ENCODE peak calls at places on chromosomes 2 and 18, in four cellular contexts. A is breast epithelium, B is A549, K is left ventricle myocardium inferior. V is an unnamed sample.

GRCh38 chr2:192657364-192657763 is 462.6 kb upstream of the TMEFF2 start:
- DNase-seq in A (no peak), B (no peak), K (no peak), V (no peak)

GRCh38 chr18:48795696-48796095 is 155.1 kb downstream of the SMAD7 start:
- DNase-seq in B (no peak), K (no peak), A (no peak), V (peak; percentile 3)

GRCh38 chr18:79400091-79400590 is 4.4 kb downstream of the NFATC1 start:
- DNase-seq in B (no peak), K (peak; percentile 78), A (peak; percentile 78), V (peak; percentile 48)

GRCh38 chr2:224220581-224221255 is 181.2 kb downstream of the FAM124B start:
- DNase-seq in K (no peak), A (no peak), B (peak; percentile 56), V (no peak)

GRCh38 chr18:24831871-24832665 is 371.6 kb downstream of the HRH4 start:
- DNase-seq in A (no peak), B (no peak), K (no peak), V (no peak)

GRCh38 chr2:75334076-75334475 is 134.8 kb upstream of the TACR1 start:
- DNase-seq in B (no peak), A (no peak), K (no peak), V (no peak)

GRCh38 chr18:9619545-9619944 is 5.2 kb upstream of the PPP4R1 start:
- DNase-seq in B (no peak), K (no peak), A (no peak), V (no peak)

GRCh38 chr2:172693037-172693436 is 42.6 kb upstream of the RAPGEF4 start:
- DNase-seq in K (peak; percentile 72), B (peak; percentile 93), A (no peak), V (no peak)

GRCh38 chr2:2524340-2524941 is 193.4 kb upstream of the MYT1L start:
- DNase-seq in A (no peak), B (no peak), K (no peak), V (no peak)

GRCh38 chr2:104412384-104412783 is 441.5 kb upstream of the POU3F3 start:
- DNase-seq in B (peak; percentile 35), A (no peak), K (no peak), V (no peak)

GRCh38 chr2:158745067-158745865 is 49.9 kb upstream of the DAPL1 start:
- DNase-seq in A (no peak), B (peak; percentile 66), K (peak; percentile 24), V (no peak)

DNA sequence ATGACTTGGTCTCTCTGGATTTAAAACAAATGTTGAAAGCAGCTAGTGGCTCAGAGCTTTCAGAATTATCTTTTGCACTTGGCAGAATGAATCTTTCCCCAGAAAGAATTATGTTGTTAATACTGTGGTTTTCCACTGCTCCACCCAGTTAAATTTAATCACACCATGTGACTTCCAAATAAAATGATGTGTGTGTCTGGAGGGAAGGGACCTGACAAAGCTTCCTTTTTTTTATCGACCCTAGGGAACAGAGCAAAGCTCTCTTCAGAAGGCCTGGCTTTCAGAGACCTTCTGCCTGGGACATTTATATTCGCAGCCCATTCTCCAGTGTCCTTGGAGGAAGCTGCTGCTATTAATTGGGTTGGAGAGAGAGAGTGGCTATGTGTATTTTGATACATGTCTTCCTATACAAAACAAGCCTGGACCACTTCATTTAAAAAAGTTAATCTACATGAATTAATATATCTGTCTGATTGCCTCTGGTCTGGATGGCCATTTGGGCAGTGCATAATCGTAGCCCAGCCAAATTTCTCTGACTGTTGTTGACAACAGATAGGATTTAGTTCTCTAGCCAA is 233.7 kb downstream of the PRKCE start:
- DNase-seq in A (no peak), K (no peak), B (no peak), V (no peak)
- H3K4me1 ChIP-seq in A (peaks cover 8% of the 10 kb centered on the region), K (peaks cover 93% of the 10 kb centered on the region), B (no peaks in the 10 kb centered on the region), V (no peaks in the 10 kb centered on the region)

GRCh38 chr2:16042201-16042700 is 101.9 kb downstream of the MYCN start:
- DNase-seq in K (no peak), B (no peak), A (no peak), V (no peak)

GRCh38 chr2:16045653-16046352 is 105.5 kb downstream of the MYCN start:
- DNase-seq in K (no peak), A (no peak), B (no peak), V (no peak)

GRCh38 chr2:16044946-16045456 is 104.7 kb downstream of the MYCN start:
- DNase-seq in K (no peak), A (no peak), B (no peak), V (no peak)

GRCh38 chr2:16043192-16043591 is 102.8 kb downstream of the MYCN start:
- DNase-seq in A (no peak), B (no peak), K (no peak), V (no peak)

GRCh38 chr2:16043627-16044026 is 103.3 kb downstream of the MYCN start:
- DNase-seq in K (no peak), B (no peak), A (no peak), V (no peak)
- H3K4me1 ChIP-seq in K (no peaks in the 10 kb centered on the region), B (no peaks in the 10 kb centered on the region), A (no peaks in the 10 kb centered on the region), V (no peaks in the 10 kb centered on the region)

DNA sequence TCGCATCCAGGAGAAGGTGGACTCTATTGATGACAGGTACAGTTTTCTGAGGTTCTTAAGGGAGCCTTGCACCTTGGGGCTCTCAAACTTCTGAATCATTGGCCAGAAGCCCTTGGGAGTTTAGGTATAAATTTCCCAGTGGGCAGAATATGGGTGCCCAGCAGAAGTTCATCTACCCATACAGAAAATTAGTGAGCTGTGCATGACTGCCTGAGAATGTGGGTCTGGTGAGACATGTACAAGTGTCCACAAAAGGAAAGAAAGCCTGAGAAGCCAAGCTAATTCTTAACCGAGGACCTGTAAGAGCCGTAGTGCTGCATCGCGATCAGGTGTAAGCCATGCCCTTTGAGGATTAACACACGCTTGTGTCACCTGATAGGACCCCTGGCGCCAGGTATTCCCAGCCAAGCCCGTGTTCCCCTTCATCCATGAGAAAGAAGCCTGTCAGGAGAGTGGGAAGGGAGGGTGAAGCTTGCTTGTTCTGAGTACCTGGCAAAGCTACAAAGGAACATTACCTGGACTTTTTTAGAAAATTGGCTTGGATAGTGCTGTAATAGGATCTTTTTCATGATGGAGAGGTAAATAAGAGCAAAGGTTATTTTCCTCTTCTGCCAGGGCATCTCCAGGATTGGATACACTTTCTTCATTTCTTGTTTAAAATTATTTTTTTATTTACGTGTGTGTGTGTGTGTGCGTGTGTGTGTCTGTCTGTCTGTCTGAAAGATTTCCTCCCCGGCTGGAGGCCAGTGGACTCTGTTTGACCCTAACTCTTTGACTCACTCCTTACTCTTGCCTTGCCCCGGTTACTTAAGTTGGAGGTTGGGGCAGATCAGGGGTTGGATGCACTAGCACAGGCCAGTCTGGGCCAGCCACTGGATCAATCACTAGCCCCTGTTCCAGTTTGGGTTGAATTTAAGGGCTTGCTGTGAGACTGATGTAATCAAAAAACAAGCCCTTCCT is 90.4 kb upstream of the EML6 start:
- DNase-seq in B (peak; percentile 93), K (no peak), A (no peak), V (no peak)
- H3K4me1 ChIP-seq in B (peaks cover 81% of the 10 kb centered on the region), K (peaks cover 100% of the 10 kb centered on the region), A (no peaks in the 10 kb centered on the region), V (peaks cover 47% of the 10 kb centered on the region)

DNA sequence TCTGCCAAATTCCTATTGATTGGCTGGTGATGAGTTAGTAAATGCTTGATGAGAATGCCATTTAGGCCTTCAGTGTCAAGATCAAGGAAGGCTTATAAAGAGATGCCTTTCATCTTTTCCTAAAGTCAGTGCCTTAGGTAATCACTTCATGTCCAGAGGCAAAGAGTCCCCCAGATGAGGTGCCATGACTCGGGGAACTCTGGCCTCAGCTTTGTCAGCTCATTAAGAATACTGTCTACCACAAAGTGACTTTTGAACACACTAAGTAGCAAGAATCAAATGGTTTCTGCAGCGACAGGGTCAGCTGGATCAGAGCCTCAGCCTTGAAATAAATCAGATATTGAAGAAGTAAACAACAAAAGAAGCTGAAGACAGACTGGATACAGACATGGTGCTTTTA is 120.2 kb upstream of the SLC39A10 start:
- DNase-seq in A (no peak), K (no peak), B (no peak), V (no peak)
- H3K4me1 ChIP-seq in A (no peaks in the 10 kb centered on the region), K (peaks cover 17% of the 10 kb centered on the region), B (peaks cover 43% of the 10 kb centered on the region), V (peaks cover 6% of the 10 kb centered on the region)

GRCh38 chr2:176085120-176085788 is 1.5 kb upstream of the EVX2 start:
- DNase-seq in A (no peak), B (no peak), K (no peak), V (no peak)

GRCh38 chr2:176082885-176083731 is 654 bp downstream of the EVX2 start:
- DNase-seq in K (no peak), A (no peak), B (no peak), V (no peak)

GRCh38 chr2:176083796-176084261 is at the start of gene EVX2:
- DNase-seq in A (no peak), B (no peak), K (no peak), V (no peak)

GRCh38 chr2:176085861-176086771 is 2.4 kb upstream of the EVX2 start:
- DNase-seq in K (no peak), B (peak; percentile 55), A (no peak), V (no peak)

DNA sequence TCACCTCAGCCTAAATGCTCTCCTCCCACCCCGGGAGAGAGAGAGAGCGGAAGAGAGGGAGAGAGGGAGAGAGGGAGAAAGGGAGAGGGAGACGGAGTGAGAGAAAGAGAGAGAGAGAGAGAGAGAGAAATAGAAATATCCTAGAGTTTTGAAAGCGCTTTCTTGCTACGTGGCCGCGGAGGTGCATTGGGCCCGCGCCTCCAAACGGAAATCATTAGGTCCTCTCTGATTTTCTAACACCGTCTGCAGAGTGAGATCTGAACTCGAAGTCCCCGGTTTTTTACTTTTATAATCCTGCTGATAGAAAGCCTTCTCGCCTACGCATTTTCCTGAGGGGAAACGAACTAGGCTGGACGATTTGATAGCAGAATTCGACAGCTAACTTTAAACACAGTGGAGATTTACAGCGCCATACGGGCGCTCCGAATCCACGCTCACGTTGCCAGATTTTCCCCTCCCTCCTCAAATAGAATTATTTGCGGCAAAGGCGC is 912 bp upstream of the EVX2 start:
- DNase-seq in A (no peak), B (no peak), K (no peak), V (no peak)
- H3K4me1 ChIP-seq in A (no peaks in the 10 kb centered on the region), B (peaks cover 7% of the 10 kb centered on the region), K (peaks cover 55% of the 10 kb centered on the region), V (peaks cover 6% of the 10 kb centered on the region)

DNA sequence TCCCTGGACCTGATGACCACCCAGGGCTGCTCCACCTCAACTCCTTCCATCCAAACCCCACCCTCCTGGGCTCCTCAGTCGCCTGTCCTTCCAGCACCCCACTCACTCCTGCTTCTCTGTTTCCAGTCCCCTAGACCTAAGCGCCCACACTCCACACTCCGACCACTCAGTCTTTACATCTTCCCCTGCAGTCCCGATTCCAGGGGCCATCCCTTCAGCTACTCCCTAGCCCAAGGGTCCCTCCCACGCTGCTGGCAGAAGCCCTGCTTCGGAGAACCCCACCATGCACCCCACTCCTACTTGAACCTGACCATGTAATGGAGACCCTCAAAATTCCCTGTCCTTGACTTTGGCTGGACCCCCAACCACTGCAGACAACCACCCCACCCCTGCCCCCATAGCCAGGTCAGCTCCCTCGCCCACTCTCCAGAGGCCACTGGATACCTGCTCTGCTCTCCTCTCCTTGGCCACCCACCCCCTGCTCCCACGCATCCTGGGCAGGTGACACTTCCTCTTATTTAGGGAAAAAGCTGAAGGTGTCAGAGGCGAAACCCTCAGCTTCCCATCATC is 28.2 kb downstream of the EMX1 start:
- DNase-seq in B (no peak), K (no peak), A (no peak), V (no peak)
- H3K4me1 ChIP-seq in B (no peaks in the 10 kb centered on the region), K (no peaks in the 10 kb centered on the region), A (no peaks in the 10 kb centered on the region), V (no peaks in the 10 kb centered on the region)

DNA sequence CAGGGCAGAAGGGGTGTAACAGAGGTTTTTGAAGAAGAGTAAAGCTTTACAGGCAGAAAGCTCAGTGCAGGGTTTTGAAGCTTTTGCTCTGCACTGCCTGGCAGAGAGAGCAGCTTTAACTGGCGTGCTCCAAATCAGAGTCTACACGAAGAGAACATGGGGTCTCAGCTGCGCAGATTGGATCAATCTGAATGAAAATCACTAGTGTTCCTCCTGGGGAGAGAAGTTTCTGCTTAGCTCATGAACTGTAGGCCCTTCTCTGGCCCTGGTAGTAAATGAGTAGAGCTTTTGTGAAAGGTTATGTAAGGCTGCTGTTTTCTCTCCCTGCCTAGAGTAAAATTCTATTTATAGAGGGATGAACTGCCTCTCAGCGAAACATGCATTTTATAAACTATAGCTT is 13.6 kb downstream of the DCC start:
- DNase-seq in A (no peak), B (no peak), K (no peak), V (no peak)
- H3K4me1 ChIP-seq in A (no peaks in the 10 kb centered on the region), B (no peaks in the 10 kb centered on the region), K (no peaks in the 10 kb centered on the region), V (no peaks in the 10 kb centered on the region)

V was measured in pancreas.